ENCODE peak calls at places on chromosomes 13 and 19, in five cellular contexts. T, H, N, Z and K are unnamed samples. For H3K4me1, the result is how much of the 10 kb centered on the place peaks cover.

GRCh38 chr13:114068723-114069322 is 63.6 kb downstream of the RASA3 start:
- DNase-seq in N (no peak), T (no peak), Z (no peak), H (no peak), K (peak)

GRCh38 chr13:23991119-23991518 is 93.8 kb upstream of the C1QTNF9B start:
- DNase-seq in N (no peak), T (no peak), H (no peak), Z (no peak), K (no peak)

GRCh38 chr19:38634757-38635482 is 12.5 kb upstream of the ACTN4 start:
- DNase-seq in N (peak), T (peak), H (no peak), Z (no peak), K (peak)

GRCh38 chr13:49499889-49500660 is 4.3 kb downstream of the PHF11 start:
- DNase-seq in T (no peak), Z (no peak), H (no peak), N (no peak), K (peak)

GRCh38 chr19:19406878-19407639 is 1.6 kb downstream of the GATAD2A start:
- DNase-seq in Z (peak), N (no peak), T (no peak), H (no peak), K (peak)

GRCh38 chr13:102846261-102847015 is 606 bp downstream of the ERCC5 start:
- DNase-seq in N (no peak), Z (peak), T (no peak), H (peak), K (peak)

GRCh38 chr13:38879278-38879677 is 111.4 kb downstream of the STOML3 start:
- DNase-seq in T (no peak), H (no peak), Z (no peak), N (no peak), K (no peak)

GRCh38 chr13:41354416-41354815 is 43.3 kb downstream of the NAA16 start:
- DNase-seq in T (no peak), N (no peak), H (no peak), Z (no peak), K (peak)

GRCh38 chr13:100673376-100673830 is 1.2 kb downstream of the TMTC4 start:
- DNase-seq in Z (no peak), T (no peak), H (no peak), N (peak), K (no peak)

GRCh38 chr13:50616101-50616500 is 227.4 kb downstream of the DLEU7 start:
- DNase-seq in N (no peak), T (no peak), Z (no peak), H (no peak), K (peak)

GRCh38 chr19:39823693-39824092 is 10.3 kb downstream of the DYRK1B start:
- DNase-seq in N (no peak), T (no peak), Z (no peak), H (no peak), K (no peak)

GRCh38 chr13:93529961-93530360 is 303.4 kb downstream of the GPC6 start:
- DNase-seq in H (no peak), T (no peak), N (no peak), Z (no peak), K (peak)

GRCh38 chr13:93539914-93540313 is 313.3 kb downstream of the GPC6 start:
- DNase-seq in Z (peak), T (no peak), H (no peak), N (no peak), K (no peak)

GRCh38 chr13:93534181-93534700 is 307.6 kb downstream of the GPC6 start:
- DNase-seq in H (no peak), Z (no peak), T (no peak), N (no peak), K (no peak)

DNA sequence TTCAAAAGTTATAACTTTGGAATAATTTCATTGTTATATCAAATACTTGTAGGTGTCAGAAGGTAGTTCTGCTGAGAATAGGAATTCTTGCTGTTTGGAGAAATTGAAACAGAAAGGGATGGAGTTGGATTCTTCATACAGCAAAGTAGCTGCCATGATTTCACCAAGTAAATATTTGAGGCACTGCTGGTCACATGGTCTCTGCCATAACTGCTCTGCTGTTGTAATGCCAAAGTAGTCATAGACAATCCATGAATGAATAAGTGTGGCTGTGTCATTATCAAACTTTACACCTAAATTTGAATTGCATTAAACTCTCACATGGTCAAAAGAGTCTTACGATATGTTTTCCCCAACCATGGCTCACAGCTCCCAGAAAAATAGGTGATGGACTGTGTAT is 308.6 kb downstream of the GPC6 start:
- DNase-seq in Z (peak), T (no peak), H (no peak), N (no peak), K (peak)
- TF ChIP-seq RAD21 in Z (no peak), T (no peak), H (no peak), N (no peak), K (no peak)

GRCh38 chr19:55082023-55082851 is 6.6 kb downstream of the EPS8L1 start:
- DNase-seq in N (peak), T (no peak), Z (no peak), H (no peak), K (peak)

GRCh38 chr19:55084416-55084815 is 8.7 kb downstream of the EPS8L1 start:
- DNase-seq in N (no peak), Z (no peak), T (no peak), H (no peak), K (no peak)

GRCh38 chr19:55080915-55081772 is 5.5 kb downstream of the EPS8L1 start:
- DNase-seq in N (peak), Z (peak), H (peak), T (peak), K (peak)

GRCh38 chr19:55081773-55082022 is 6.0 kb downstream of the EPS8L1 start:
- DNase-seq in Z (no peak), H (no peak), T (no peak), N (no peak), K (no peak)

DNA sequence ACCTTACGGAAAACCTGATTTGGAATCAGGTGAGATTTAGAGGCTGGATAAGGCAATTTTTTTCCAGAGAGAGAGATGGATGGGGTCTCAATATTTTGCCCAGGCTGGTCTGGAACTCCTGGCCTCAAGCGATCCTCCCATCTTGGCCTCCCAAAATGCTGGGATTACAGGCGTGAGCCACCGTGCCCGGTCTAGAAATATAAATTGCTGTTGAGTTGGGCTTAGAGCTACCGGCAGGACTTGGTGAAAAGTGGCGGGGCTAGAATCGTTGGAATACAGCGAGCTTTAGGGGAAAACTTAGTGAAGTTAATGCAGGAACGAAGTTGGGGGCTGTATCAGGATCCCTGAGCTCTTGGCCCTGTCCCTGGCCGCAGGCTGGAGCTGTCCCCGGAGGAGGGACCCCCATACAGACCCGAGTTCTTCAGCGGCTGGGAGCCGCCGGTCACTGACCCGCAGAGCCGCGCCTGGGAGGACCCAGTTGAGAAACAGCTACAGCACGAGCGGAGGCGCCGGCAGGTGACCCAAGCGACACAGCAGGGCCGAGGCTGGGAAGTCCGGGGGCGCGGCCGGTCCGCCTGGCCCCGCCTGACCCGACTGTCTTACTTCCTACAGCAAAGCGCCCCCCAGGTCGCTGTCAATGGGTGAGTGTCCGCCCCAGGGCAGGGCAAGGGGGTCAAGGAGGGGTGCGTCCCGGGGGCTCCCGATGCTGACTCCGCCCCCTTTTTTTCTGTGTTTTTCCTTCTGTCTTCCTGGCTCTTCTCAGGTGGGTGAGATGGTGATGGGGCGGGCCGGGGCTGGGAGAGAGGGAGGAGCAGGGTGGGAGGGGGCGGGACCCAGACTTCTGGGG is 7.6 kb downstream of the EPS8L1 start:
- DNase-seq in T (no peak), H (no peak), Z (no peak), N (peak), K (no peak)
- H3K4me1 ChIP-seq in T (under half), H (under half), Z (under half), N (under half), K (under half)

DNA sequence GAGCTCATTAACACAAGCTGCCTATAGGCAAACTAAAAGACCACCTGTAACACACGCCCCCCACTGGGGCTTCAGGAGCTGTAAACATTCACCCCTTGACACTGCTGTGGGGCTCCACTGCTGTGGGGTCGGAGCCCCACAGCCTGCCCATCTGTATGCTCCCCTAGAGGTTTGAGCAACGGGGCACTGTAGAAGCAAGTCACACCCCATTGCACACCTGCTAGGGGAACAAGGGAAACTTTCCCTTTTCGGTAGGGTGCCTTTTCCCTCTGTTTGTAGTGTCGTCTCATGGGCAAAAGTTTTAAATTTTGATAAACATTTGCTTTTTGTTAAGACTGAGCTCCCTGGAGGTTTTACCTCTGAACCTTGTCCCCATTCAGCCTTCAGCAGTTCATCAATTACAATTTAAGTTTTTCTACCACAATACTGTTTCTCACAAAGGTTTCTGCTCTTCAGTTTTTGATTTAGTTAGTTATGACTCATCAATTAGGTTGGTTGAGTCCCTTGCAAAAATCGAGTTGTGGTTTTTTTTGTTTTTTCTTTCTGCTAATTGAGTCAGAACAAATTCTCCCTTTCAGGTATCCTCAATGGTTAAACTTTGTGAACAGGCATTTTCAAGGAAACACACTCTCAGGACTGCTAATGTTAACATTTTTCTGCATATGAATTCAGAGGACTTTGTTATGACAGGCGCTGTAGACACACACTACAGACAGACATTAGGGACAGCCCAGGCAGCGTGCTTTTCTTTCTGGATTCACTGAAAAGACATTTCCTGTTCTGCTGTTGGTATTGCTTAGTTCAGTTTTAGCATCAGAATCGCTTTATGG is 35.1 kb downstream of the ZNF433 start:
- DNase-seq in Z (no peak), N (no peak), H (no peak), T (peak), K (peak)
- H2AFZ ChIP-seq in Z (no peak), N (no peak), H (no peak), T (no peak), K (no peak)

DNA sequence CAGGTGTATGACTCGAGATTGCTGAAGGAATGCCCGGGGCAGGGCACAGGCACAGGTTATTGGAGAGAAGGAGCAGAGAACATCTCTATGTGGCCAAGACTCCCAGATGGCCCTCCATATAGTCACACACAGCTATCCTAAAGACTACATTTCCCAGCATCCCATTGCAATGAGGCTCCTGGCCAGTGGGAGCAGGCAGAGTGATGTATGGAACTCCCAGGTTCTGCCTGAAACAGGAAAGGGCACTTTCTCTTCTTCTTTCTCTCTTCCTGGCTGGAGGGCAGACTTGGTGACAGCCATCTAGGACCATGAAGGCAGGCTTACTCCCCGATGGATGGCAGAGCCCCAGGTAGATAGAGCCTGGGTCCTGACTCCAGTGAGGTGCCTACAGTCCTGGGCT is 13.5 kb downstream of the PPP1R13L start:
- DNase-seq in Z (peak), N (no peak), H (no peak), T (no peak), K (peak)
- TF ChIP-seq RAD21 in Z (no peak), N (no peak), H (no peak), T (no peak), K (no peak)

DNA sequence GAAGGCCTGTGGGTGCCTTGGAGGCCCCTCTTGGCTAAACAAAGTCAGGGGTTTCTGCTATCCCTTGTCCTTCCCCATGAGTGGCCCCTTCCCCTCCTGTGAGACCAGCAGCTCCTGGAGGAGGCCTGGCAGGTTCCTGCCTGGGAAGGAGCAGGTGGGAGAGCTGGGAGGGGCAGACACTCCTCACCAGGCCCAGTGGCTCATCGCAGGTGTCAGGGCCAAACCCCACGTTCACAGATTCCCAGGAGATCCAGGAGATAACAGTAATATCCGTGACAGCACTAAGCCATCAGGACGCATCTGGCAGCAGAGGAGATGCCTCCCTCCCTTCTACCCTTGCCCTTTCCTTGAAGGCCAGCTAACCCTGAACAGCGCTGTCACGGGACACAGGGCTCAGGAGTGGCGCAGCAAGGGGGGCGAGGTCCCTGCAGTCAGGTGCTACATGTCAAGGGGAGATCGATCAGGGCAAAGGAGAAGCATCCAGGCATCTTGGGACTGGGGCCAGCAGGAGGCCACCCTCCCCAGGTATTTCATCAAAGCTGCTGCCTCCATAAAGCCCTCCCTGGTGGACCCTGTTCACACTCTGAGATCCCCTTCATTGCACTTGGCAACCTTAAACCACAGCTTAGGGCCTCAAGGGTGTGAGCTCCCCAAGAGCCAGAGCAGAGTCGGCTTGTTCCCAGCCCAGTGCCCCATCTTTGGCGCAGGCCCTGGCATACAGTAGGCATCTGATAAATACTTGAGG is 4.8 kb downstream of the CEBPA start:
- DNase-seq in H (no peak), Z (no peak), T (no peak), N (no peak), K (no peak)
- H3K4me1 ChIP-seq in H (under half), Z (half or more), T (under half), N (under half), K (under half)

GRCh38 chr19:7655581-7655980 is 13.3 kb upstream of the RETN start:
- DNase-seq in H (no peak), Z (no peak), T (no peak), N (no peak), K (no peak)
- H2AFZ ChIP-seq in H (no peak), Z (no peak), T (no peak), N (no peak), K (no peak)